ENCODE peak calls at places on chromosomes 7 and 10, in ten cellular contexts. X is foreskin fibroblast, S is mesendoderm, V is adipocyte, P is SJCRH30, I is fibroblast of the aortic adventitia, N is Caco-2, A is tibial artery, U is lung, D is cardiac fibroblast. E is an unnamed sample.

GRCh38 chr10:78025685-78026364 is 3.5 kb downstream of the POLR3A start:
- DNase-seq in X (peak; percentile 85), S (no peak), V (peak; percentile 20), P (no peak), I (peak; percentile 46), N (no peak), A (no peak), U (no peak), D (no peak), E (no peak)

GRCh38 chr10:105615986-105616385 is 974.9 kb downstream of the SORCS3 start:
- DNase-seq in X (no peak), S (no peak), V (no peak), P (no peak), I (no peak), N (no peak), A (no peak), U (no peak), D (no peak), E (no peak)

GRCh38 chr10:104937528-104937927 is 296.4 kb downstream of the SORCS3 start:
- DNase-seq in X (peak; percentile 95), S (peak; percentile 28), V (no peak), P (no peak), I (peak; percentile 83), N (no peak), A (no peak), U (peak; percentile 29), D (peak; percentile 2), E (peak; percentile 73)

GRCh38 chr7:101884671-101885596 is 67.5 kb downstream of the CUX1 start:
- DNase-seq in X (no peak), S (no peak), V (no peak), P (no peak), I (no peak), N (no peak), A (no peak), U (no peak), D (no peak), E (no peak)

GRCh38 chr10:60430017-60430416 is 40.3 kb upstream of the ANK3 start:
- DNase-seq in X (peak; percentile 91), S (no peak), V (peak; percentile 73), P (no peak), I (peak; percentile 93), N (no peak), A (no peak), U (no peak), D (peak; percentile 80), E (peak; percentile 66)

GRCh38 chr10:32142646-32143045 is 86.4 kb upstream of the KIF5B start:
- DNase-seq in X (peak; percentile 73), S (no peak), V (no peak), P (no peak), I (peak; percentile 45), N (no peak), A (no peak), U (no peak), D (peak; percentile 34), E (peak; percentile 31)

GRCh38 chr7:131424219-131424822 is 96.6 kb downstream of the MKLN1 start:
- DNase-seq in X (peak; percentile 53), S (peak; percentile 13), V (peak; percentile 80), P (no peak), I (peak; percentile 72), N (no peak), A (no peak), U (no peak), D (peak; percentile 69), E (no peak)

GRCh38 chr10:3791974-3792633 is 7.1 kb upstream of the KLF6 start:
- DNase-seq in X (no peak), S (no peak), V (no peak), P (no peak), I (peak; percentile 81), N (no peak), A (no peak), U (no peak), D (no peak), E (no peak)

GRCh38 chr10:124522131-124522902 is 60.7 kb downstream of the LHPP start:
- DNase-seq in X (no peak), S (no peak), V (no peak), P (no peak), I (no peak), N (no peak), A (no peak), U (no peak), D (no peak), E (no peak)

GRCh38 chr10:59907537-59907917 is 1.2 kb upstream of the CCDC6 start:
- DNase-seq in X (no peak), S (no peak), V (no peak), P (no peak), I (no peak), N (no peak), A (no peak), U (no peak), D (no peak), E (no peak)

GRCh38 chr10:68559872-68560200 is 301 bp upstream of the TET1 start:
- DNase-seq in X (peak; percentile 72), S (no peak), V (peak; percentile 66), P (no peak), I (no peak), N (no peak), A (no peak), U (no peak), D (no peak), E (no peak)
- H3K4me3 ChIP-seq in X (peak overlapping the region; percentile 93), S (no peak overlapping the region), V (peak overlapping the region; percentile 91), P (peak overlapping the region; percentile 93), I (peak overlapping the region; percentile 78), N (peak overlapping the region; percentile 93), A (peak overlapping the region; percentile 62), U (peak overlapping the region; percentile 58), D (peak overlapping the region; percentile 74), E (peak overlapping the region; percentile 86)

DNA sequence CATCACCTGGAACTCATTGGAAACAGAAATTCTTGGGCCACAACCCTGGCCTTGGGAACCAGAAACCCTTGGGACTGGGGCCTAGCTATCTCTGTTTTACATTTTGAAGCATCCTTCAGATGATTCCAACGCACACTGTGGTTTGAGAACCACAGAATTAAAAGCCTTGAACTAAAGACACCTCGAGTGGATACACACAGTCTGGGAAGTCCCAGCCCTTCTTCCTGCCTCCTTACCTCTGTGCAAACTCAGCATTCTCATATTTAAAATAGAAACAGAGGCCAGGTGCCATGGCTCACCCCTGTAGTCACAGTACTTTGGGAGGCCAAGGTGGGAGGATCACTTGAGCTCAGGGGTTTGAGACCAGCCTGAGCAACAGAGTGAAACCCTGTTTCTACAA is 12.9 kb downstream of the NPFFR1 start:
- DNase-seq in X (no peak), S (no peak), V (no peak), P (no peak), I (no peak), N (no peak), A (no peak), U (no peak), D (no peak), E (no peak)
- H3K4me3 ChIP-seq in X (no peak overlapping the region), S (no peak overlapping the region), V (no peak overlapping the region), P (no peak overlapping the region), I (no peak overlapping the region), N (no peak overlapping the region), A (no peak overlapping the region), U (no peak overlapping the region), D (no peak overlapping the region), E (no peak overlapping the region)

GRCh38 chr10:93756128-93756517 is 1.6 kb upstream of the LGI1 start:
- DNase-seq in X (no peak), S (no peak), V (no peak), P (no peak), I (no peak), N (no peak), A (no peak), U (no peak), D (no peak), E (no peak)

GRCh38 chr10:93758510-93758885 is 762 bp downstream of the LGI1 start:
- DNase-seq in X (no peak), S (no peak), V (no peak), P (no peak), I (no peak), N (no peak), A (no peak), U (no peak), D (no peak), E (no peak)

GRCh38 chr10:93758911-93759410 is 1.2 kb downstream of the LGI1 start:
- DNase-seq in X (peak; percentile 42), S (no peak), V (no peak), P (no peak), I (peak; percentile 10), N (no peak), A (no peak), U (no peak), D (no peak), E (no peak)

GRCh38 chr10:93757136-93757535 is 600 bp upstream of the LGI1 start:
- DNase-seq in X (no peak), S (peak; percentile 49), V (no peak), P (no peak), I (peak; percentile 26), N (no peak), A (no peak), U (no peak), D (no peak), E (no peak)

DNA sequence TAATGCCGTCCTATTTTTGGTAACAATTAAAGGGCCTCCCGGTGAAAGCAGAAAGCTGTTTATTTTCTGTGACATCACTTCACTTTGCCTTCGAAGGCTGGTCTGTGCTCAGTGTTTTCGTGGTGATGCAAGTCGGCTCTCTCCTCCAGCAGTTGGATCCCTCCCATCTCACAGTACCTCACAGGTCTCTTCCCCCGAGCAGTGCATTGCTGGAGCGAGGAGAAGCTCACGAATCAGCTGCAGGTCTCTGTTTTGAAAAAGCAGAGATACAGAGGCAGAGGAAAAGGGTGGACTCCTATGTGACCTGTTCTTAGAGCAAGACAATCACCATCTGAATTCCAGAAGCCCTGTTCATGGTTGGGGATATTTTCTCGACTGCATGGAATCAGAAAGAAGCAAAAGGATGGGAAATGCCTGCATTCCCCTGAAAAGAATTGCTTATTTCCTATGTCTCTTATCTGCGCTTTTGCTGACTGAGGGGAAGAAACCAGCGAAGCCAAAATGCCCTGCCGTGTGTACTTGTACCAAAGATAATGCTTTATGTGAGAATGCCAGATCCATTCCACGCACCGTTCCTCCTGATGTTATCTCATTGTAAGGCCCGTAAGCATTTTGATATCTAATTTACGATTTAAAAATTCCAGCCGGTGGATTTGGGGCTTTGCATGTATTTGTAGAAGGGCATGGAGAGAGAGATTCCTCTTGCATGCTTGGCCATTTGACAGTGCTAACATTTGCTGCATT is at the start of gene LGI1:
- DNase-seq in X (no peak), S (peak; percentile 50), V (no peak), P (no peak), I (peak; percentile 42), N (no peak), A (no peak), U (no peak), D (peak; percentile 18), E (no peak)
- H3K4me3 ChIP-seq in X (no peak within 1 kb of the TSS), S (no peak within 1 kb of the TSS), V (peak within 1 kb of the TSS; percentile 57), P (no peak within 1 kb of the TSS), I (peak within 1 kb of the TSS; percentile 19), N (no peak within 1 kb of the TSS), A (peak within 1 kb of the TSS; percentile 37), U (no peak within 1 kb of the TSS), D (no peak within 1 kb of the TSS), E (no peak within 1 kb of the TSS)

DNA sequence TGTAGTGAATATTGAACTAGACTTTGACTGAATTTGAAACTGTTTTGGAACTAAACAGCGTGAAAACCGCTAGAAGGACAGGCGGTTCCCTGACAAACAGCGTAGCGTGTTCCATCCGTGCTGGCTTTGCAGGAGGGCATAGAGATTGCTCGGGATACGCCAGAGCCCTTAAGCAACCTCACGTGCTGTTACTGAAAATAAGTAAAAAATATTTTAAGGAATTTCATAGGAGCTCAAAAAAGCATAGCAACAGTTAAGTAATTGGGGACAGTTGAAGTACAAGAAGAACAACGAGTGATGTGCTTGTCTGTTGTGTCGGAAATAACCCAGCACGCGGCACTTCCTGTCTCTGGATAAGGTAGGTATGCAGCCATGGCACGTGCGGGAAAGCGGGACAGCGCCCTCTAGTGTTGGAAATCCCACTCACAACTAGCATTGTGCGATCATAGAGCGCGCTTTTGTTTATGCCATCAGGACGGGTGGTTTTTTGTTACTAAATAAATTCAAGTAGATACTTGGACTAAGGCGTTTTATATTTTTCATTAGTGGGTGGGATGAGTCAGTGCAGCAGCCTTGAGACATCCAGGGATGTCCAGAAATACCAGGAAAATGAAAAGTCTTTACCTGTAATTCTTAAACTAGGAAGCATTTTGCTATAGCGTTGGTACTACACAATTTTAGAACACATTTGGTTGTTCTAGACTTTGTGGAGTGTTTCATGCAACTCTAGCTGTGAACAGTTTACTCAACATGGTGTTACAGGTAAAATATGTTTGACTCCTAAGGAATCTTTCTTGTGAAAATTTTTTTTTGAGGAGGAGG is 50.4 kb downstream of the DNAJB6 start:
- DNase-seq in X (peak; percentile 84), S (peak; percentile 95), V (peak; percentile 82), P (peak; percentile 81), I (peak; percentile 75), N (peak; percentile 82), A (peak; percentile 82), U (peak; percentile 75), D (peak; percentile 94), E (peak; percentile 40)
- H3K4me3 ChIP-seq in X (no peak overlapping the region), S (no peak overlapping the region), V (no peak overlapping the region), P (no peak overlapping the region), I (no peak overlapping the region), N (no peak overlapping the region), A (no peak overlapping the region), U (no peak overlapping the region), D (no peak overlapping the region), E (no peak overlapping the region)

E was measured in skeletal muscle cell.